ENCODE peak calls at places on chromosomes 4 and X, in seven cellular contexts. K is NCI-H774; V is central memory CD4-positive, alpha-beta T cell; L is foreskin fibroblast; W is AG20443; Y is tibial nerve; A is fibroblast of lung. J is an unnamed sample.

GRCh38 chr4:108592674-108592986 is 27.7 kb upstream of the RPL34 start:
- DNase-seq in K (no peak), V (no peak), L (no peak), W (no peak), Y (no peak), A (no peak), J (no peak)

GRCh38 chrX:120140293-120140981 is 18.0 kb upstream of the RHOXF2 start:
- DNase-seq in K (peak), V (no peak), L (no peak), W (no peak), Y (no peak), A (no peak), J (no peak)

GRCh38 chr4:71206763-71207162 is 132.1 kb upstream of the SLC4A4 start:
- DNase-seq in K (no peak), V (no peak), L (no peak), W (peak), Y (no peak), A (peak), J (no peak)

GRCh38 chrX:110412971-110413726 is 54.5 kb downstream of the RTL9 start:
- DNase-seq in K (peak), V (peak), L (peak), W (peak), Y (peak), A (peak), J (peak)

GRCh38 chrX:46574941-46575381 is 1.4 kb downstream of the CHST7 start:
- DNase-seq in K (peak), V (peak), L (peak), W (peak), Y (no peak), A (no peak), J (peak)

GRCh38 chrX:14926471-14926870 is 53.2 kb downstream of the MOSPD2 start:
- DNase-seq in K (no peak), V (no peak), L (no peak), W (no peak), Y (no peak), A (no peak), J (no peak)

GRCh38 chr4:98565646-98566403 is 92.6 kb downstream of the TSPAN5 start:
- DNase-seq in K (peak), V (no peak), L (no peak), W (no peak), Y (no peak), A (no peak), J (no peak)

GRCh38 chr4:38328963-38329729 is 334.9 kb upstream of the KLF3 start:
- DNase-seq in K (no peak), V (peak), L (no peak), W (no peak), Y (no peak), A (no peak), J (no peak)

GRCh38 chrX:13427441-13428054 is 107.7 kb upstream of the ATXN3L start:
- DNase-seq in K (no peak), V (no peak), L (no peak), W (no peak), Y (no peak), A (no peak), J (no peak)

GRCh38 chr4:57575465-57575864 is 465.3 kb upstream of the IGFBP7 start:
- DNase-seq in K (no peak), V (no peak), L (no peak), W (no peak), Y (no peak), A (no peak), J (no peak)

GRCh38 chrX:125378205-125378604 is 58.5 kb downstream of the TEX13C start:
- DNase-seq in K (no peak), V (no peak), L (no peak), W (no peak), Y (no peak), A (no peak), J (no peak)

GRCh38 chrX:9466115-9466495 is 1.2 kb downstream of the TBL1X start:
- DNase-seq in K (no peak), V (peak), L (peak), W (peak), Y (no peak), A (peak), J (no peak)